ENCODE peak calls at places on chromosomes 3 and 15, in ten cellular contexts. One of them, this sample, is unnamed.

GRCh38 chr15:60932051-60932915 is 296.8 kb downstream of the RORA start:
- DNase-seq in stimulated activated naive B cell treated with anti-CD40 and anti-IgM and Interleukin-4, amounts not matched to agents 10 μg/mL and 1 μg/mL and 100 μg/mL, for 72 hours: no peak
- DNase-seq in NCI-H1105: no peak
- DNase-seq in ovary: no peak
- DNase-seq in NCI-H748 treated with DMSO at 0.1 percent for 48 hours: no peak
- DNase-seq in NCI-H2081: no peak
- DNase-seq in Kasumi-1: no peak
- DNase-seq in stimulated activated CD8-positive, alpha-beta memory T cell treated with anti-CD3 and anti-CD28 coated beads, Interleukin-7, amount 100 ng/mL, for 1 hour: peak; percentile 23
- DNase-seq in activated CD8-positive, alpha-beta memory T cell treated with anti-CD3 and anti-CD28 coated beads, Interleukin-2, amount 50 U/mL, for 48 hours: peak; percentile 67
- DNase-seq in posterior cingulate gyrus: peak; percentile 57
- DNase-seq in this sample: no peak

GRCh38 chr15:99906793-99907192 is 173.6 kb upstream of the LYSMD4 start:
- DNase-seq in stimulated activated CD8-positive, alpha-beta memory T cell treated with anti-CD3 and anti-CD28 coated beads, Interleukin-7, amount 100 ng/mL, for 1 hour: no peak
- DNase-seq in NCI-H748 treated with DMSO at 0.1 percent for 48 hours: no peak
- DNase-seq in Kasumi-1: no peak
- DNase-seq in activated CD8-positive, alpha-beta memory T cell treated with anti-CD3 and anti-CD28 coated beads, Interleukin-2, amount 50 U/mL, for 48 hours: no peak
- DNase-seq in NCI-H1105: no peak
- DNase-seq in stimulated activated naive B cell treated with anti-CD40 and anti-IgM and Interleukin-4, amounts not matched to agents 10 μg/mL and 1 μg/mL and 100 μg/mL, for 72 hours: no peak
- DNase-seq in ovary: no peak
- DNase-seq in posterior cingulate gyrus: no peak
- DNase-seq in NCI-H2081: no peak
- DNase-seq in this sample: no peak

GRCh38 chr3:77038468-77038927 is 1.4 kb upstream of the ROBO2 start:
- DNase-seq in stimulated activated naive B cell treated with anti-CD40 and anti-IgM and Interleukin-4, amounts not matched to agents 10 μg/mL and 1 μg/mL and 100 μg/mL, for 72 hours: peak; percentile 1
- DNase-seq in NCI-H2081: peak; percentile 87
- DNase-seq in activated CD8-positive, alpha-beta memory T cell treated with anti-CD3 and anti-CD28 coated beads, Interleukin-2, amount 50 U/mL, for 48 hours: peak; percentile 46
- DNase-seq in posterior cingulate gyrus: peak; percentile 81
- DNase-seq in Kasumi-1: peak; percentile 94
- DNase-seq in NCI-H1105: peak; percentile 76
- DNase-seq in ovary: peak; percentile 74
- DNase-seq in NCI-H748 treated with DMSO at 0.1 percent for 48 hours: peak; percentile 80
- DNase-seq in stimulated activated CD8-positive, alpha-beta memory T cell treated with anti-CD3 and anti-CD28 coated beads, Interleukin-7, amount 100 ng/mL, for 1 hour: no peak
- DNase-seq in this sample: peak; percentile 48

GRCh38 chr15:29880341-29880740 is 58.1 kb upstream of the TJP1 start:
- DNase-seq in stimulated activated naive B cell treated with anti-CD40 and anti-IgM and Interleukin-4, amounts not matched to agents 10 μg/mL and 1 μg/mL and 100 μg/mL, for 72 hours: no peak
- DNase-seq in activated CD8-positive, alpha-beta memory T cell treated with anti-CD3 and anti-CD28 coated beads, Interleukin-2, amount 50 U/mL, for 48 hours: no peak
- DNase-seq in Kasumi-1: no peak
- DNase-seq in NCI-H2081: no peak
- DNase-seq in ovary: no peak
- DNase-seq in stimulated activated CD8-positive, alpha-beta memory T cell treated with anti-CD3 and anti-CD28 coated beads, Interleukin-7, amount 100 ng/mL, for 1 hour: no peak
- DNase-seq in NCI-H748 treated with DMSO at 0.1 percent for 48 hours: no peak
- DNase-seq in NCI-H1105: no peak
- DNase-seq in posterior cingulate gyrus: no peak
- DNase-seq in this sample: no peak

GRCh38 chr3:95460274-95460673 is 1354.1 kb upstream of the EPHA6 start:
- DNase-seq in stimulated activated CD8-positive, alpha-beta memory T cell treated with anti-CD3 and anti-CD28 coated beads, Interleukin-7, amount 100 ng/mL, for 1 hour: no peak
- DNase-seq in NCI-H2081: no peak
- DNase-seq in Kasumi-1: no peak
- DNase-seq in activated CD8-positive, alpha-beta memory T cell treated with anti-CD3 and anti-CD28 coated beads, Interleukin-2, amount 50 U/mL, for 48 hours: no peak
- DNase-seq in NCI-H748 treated with DMSO at 0.1 percent for 48 hours: no peak
- DNase-seq in stimulated activated naive B cell treated with anti-CD40 and anti-IgM and Interleukin-4, amounts not matched to agents 10 μg/mL and 1 μg/mL and 100 μg/mL, for 72 hours: no peak
- DNase-seq in posterior cingulate gyrus: no peak
- DNase-seq in ovary: peak; percentile 16
- DNase-seq in NCI-H1105: no peak
- DNase-seq in this sample: no peak

GRCh38 chr3:96467639-96468038 is 346.8 kb upstream of the EPHA6 start:
- DNase-seq in activated CD8-positive, alpha-beta memory T cell treated with anti-CD3 and anti-CD28 coated beads, Interleukin-2, amount 50 U/mL, for 48 hours: no peak
- DNase-seq in NCI-H1105: no peak
- DNase-seq in NCI-H748 treated with DMSO at 0.1 percent for 48 hours: no peak
- DNase-seq in stimulated activated CD8-positive, alpha-beta memory T cell treated with anti-CD3 and anti-CD28 coated beads, Interleukin-7, amount 100 ng/mL, for 1 hour: no peak
- DNase-seq in NCI-H2081: no peak
- DNase-seq in stimulated activated naive B cell treated with anti-CD40 and anti-IgM and Interleukin-4, amounts not matched to agents 10 μg/mL and 1 μg/mL and 100 μg/mL, for 72 hours: no peak
- DNase-seq in posterior cingulate gyrus: no peak
- DNase-seq in Kasumi-1: no peak
- DNase-seq in ovary: no peak
- DNase-seq in this sample: no peak

GRCh38 chr3:69250014-69250413 is 127.6 kb upstream of the LMOD3 start:
- DNase-seq in NCI-H1105: no peak
- DNase-seq in Kasumi-1: no peak
- DNase-seq in activated CD8-positive, alpha-beta memory T cell treated with anti-CD3 and anti-CD28 coated beads, Interleukin-2, amount 50 U/mL, for 48 hours: no peak
- DNase-seq in ovary: no peak
- DNase-seq in NCI-H2081: peak; percentile 2
- DNase-seq in stimulated activated CD8-positive, alpha-beta memory T cell treated with anti-CD3 and anti-CD28 coated beads, Interleukin-7, amount 100 ng/mL, for 1 hour: no peak
- DNase-seq in stimulated activated naive B cell treated with anti-CD40 and anti-IgM and Interleukin-4, amounts not matched to agents 10 μg/mL and 1 μg/mL and 100 μg/mL, for 72 hours: no peak
- DNase-seq in NCI-H748 treated with DMSO at 0.1 percent for 48 hours: peak; percentile 80
- DNase-seq in posterior cingulate gyrus: no peak
- DNase-seq in this sample: peak; percentile 15

GRCh38 chr3:9469953-9470352 is 72.5 kb downstream of the SETD5 start:
- DNase-seq in Kasumi-1: no peak
- DNase-seq in posterior cingulate gyrus: no peak
- DNase-seq in ovary: no peak
- DNase-seq in stimulated activated CD8-positive, alpha-beta memory T cell treated with anti-CD3 and anti-CD28 coated beads, Interleukin-7, amount 100 ng/mL, for 1 hour: no peak
- DNase-seq in NCI-H2081: no peak
- DNase-seq in activated CD8-positive, alpha-beta memory T cell treated with anti-CD3 and anti-CD28 coated beads, Interleukin-2, amount 50 U/mL, for 48 hours: no peak
- DNase-seq in NCI-H748 treated with DMSO at 0.1 percent for 48 hours: no peak
- DNase-seq in stimulated activated naive B cell treated with anti-CD40 and anti-IgM and Interleukin-4, amounts not matched to agents 10 μg/mL and 1 μg/mL and 100 μg/mL, for 72 hours: no peak
- DNase-seq in NCI-H1105: no peak
- DNase-seq in this sample: no peak

GRCh38 chr3:172549144-172549543 is 25.9 kb upstream of the TNFSF10 start:
- DNase-seq in NCI-H748 treated with DMSO at 0.1 percent for 48 hours: no peak
- DNase-seq in posterior cingulate gyrus: no peak
- DNase-seq in ovary: no peak
- DNase-seq in NCI-H2081: no peak
- DNase-seq in activated CD8-positive, alpha-beta memory T cell treated with anti-CD3 and anti-CD28 coated beads, Interleukin-2, amount 50 U/mL, for 48 hours: no peak
- DNase-seq in stimulated activated CD8-positive, alpha-beta memory T cell treated with anti-CD3 and anti-CD28 coated beads, Interleukin-7, amount 100 ng/mL, for 1 hour: no peak
- DNase-seq in stimulated activated naive B cell treated with anti-CD40 and anti-IgM and Interleukin-4, amounts not matched to agents 10 μg/mL and 1 μg/mL and 100 μg/mL, for 72 hours: no peak
- DNase-seq in NCI-H1105: no peak
- DNase-seq in Kasumi-1: no peak
- DNase-seq in this sample: no peak

GRCh38 chr3:85977615-85978338 is 1013.2 kb downstream of the VGLL3 start:
- DNase-seq in stimulated activated naive B cell treated with anti-CD40 and anti-IgM and Interleukin-4, amounts not matched to agents 10 μg/mL and 1 μg/mL and 100 μg/mL, for 72 hours: no peak
- DNase-seq in activated CD8-positive, alpha-beta memory T cell treated with anti-CD3 and anti-CD28 coated beads, Interleukin-2, amount 50 U/mL, for 48 hours: no peak
- DNase-seq in posterior cingulate gyrus: no peak
- DNase-seq in NCI-H748 treated with DMSO at 0.1 percent for 48 hours: no peak
- DNase-seq in Kasumi-1: no peak
- DNase-seq in ovary: no peak
- DNase-seq in NCI-H1105: no peak
- DNase-seq in NCI-H2081: no peak
- DNase-seq in stimulated activated CD8-positive, alpha-beta memory T cell treated with anti-CD3 and anti-CD28 coated beads, Interleukin-7, amount 100 ng/mL, for 1 hour: no peak
- DNase-seq in this sample: no peak

GRCh38 chr3:152930516-152930915 is 95.6 kb downstream of the P2RY1 start:
- DNase-seq in stimulated activated naive B cell treated with anti-CD40 and anti-IgM and Interleukin-4, amounts not matched to agents 10 μg/mL and 1 μg/mL and 100 μg/mL, for 72 hours: no peak
- DNase-seq in activated CD8-positive, alpha-beta memory T cell treated with anti-CD3 and anti-CD28 coated beads, Interleukin-2, amount 50 U/mL, for 48 hours: no peak
- DNase-seq in NCI-H1105: no peak
- DNase-seq in posterior cingulate gyrus: no peak
- DNase-seq in NCI-H2081: no peak
- DNase-seq in Kasumi-1: no peak
- DNase-seq in ovary: no peak
- DNase-seq in NCI-H748 treated with DMSO at 0.1 percent for 48 hours: no peak
- DNase-seq in stimulated activated CD8-positive, alpha-beta memory T cell treated with anti-CD3 and anti-CD28 coated beads, Interleukin-7, amount 100 ng/mL, for 1 hour: no peak
- DNase-seq in this sample: no peak

GRCh38 chr3:11517601-11518000 is 126.1 kb downstream of the VGLL4 start:
- DNase-seq in stimulated activated CD8-positive, alpha-beta memory T cell treated with anti-CD3 and anti-CD28 coated beads, Interleukin-7, amount 100 ng/mL, for 1 hour: no peak
- DNase-seq in ovary: no peak
- DNase-seq in NCI-H1105: no peak
- DNase-seq in activated CD8-positive, alpha-beta memory T cell treated with anti-CD3 and anti-CD28 coated beads, Interleukin-2, amount 50 U/mL, for 48 hours: no peak
- DNase-seq in stimulated activated naive B cell treated with anti-CD40 and anti-IgM and Interleukin-4, amounts not matched to agents 10 μg/mL and 1 μg/mL and 100 μg/mL, for 72 hours: no peak
- DNase-seq in NCI-H748 treated with DMSO at 0.1 percent for 48 hours: no peak
- DNase-seq in Kasumi-1: no peak
- DNase-seq in posterior cingulate gyrus: no peak
- DNase-seq in NCI-H2081: no peak
- DNase-seq in this sample: no peak

This sample was measured in progenitor cell of endocrine pancreas.